ENCODE peak calls at places on chromosomes 16 and 17, in four cellular contexts. T is SJCRH30, V is HepG2, S is right cardiac atrium. X is an unnamed sample.

GRCh38 chr16:23504453-23505179 is 5.7 kb downstream of the GGA2 start:
- DNase-seq in T (peak; percentile 94), V (peak; percentile 58), S (peak; percentile 76), X (peak; percentile 82)

GRCh38 chr16:27879601-27880247 is 183.8 kb downstream of the GSG1L start:
- DNase-seq in T (no peak), S (peak; percentile 67), V (no peak), X (no peak)

GRCh38 chr16:27080870-27081269 is 14.1 kb downstream of the C16orf82 start:
- DNase-seq in V (peak; percentile 43), T (peak; percentile 14), S (no peak), X (no peak)

GRCh38 chr16:67571981-67572431 is 9.7 kb downstream of the CTCF start:
- DNase-seq in T (no peak), S (no peak), V (no peak), X (no peak)

GRCh38 chr17:78678711-78679110 is 101.5 kb upstream of the DNAH17 start:
- DNase-seq in T (no peak), V (no peak), S (no peak), X (no peak)

GRCh38 chr17:51184124-51184523 is 17.9 kb downstream of the NME2 start:
- DNase-seq in V (no peak), T (no peak), S (no peak), X (no peak)

GRCh38 chr16:67146523-67147357 is 4.1 kb downstream of the B3GNT9 start:
- DNase-seq in S (no peak), T (no peak), V (no peak), X (no peak)

GRCh38 chr16:450800-451512 is 25.5 kb downstream of the RAB11FIP3 start:
- DNase-seq in V (peak; percentile 39), T (no peak), S (no peak), X (no peak)

GRCh38 chr16:27670071-27670825 is 120.3 kb downstream of the KATNIP start:
- DNase-seq in V (no peak), T (peak; percentile 89), S (no peak), X (no peak)

GRCh38 chr17:7651097-7651958 is 602 bp downstream of the ATP1B2 start:
- DNase-seq in T (no peak), V (no peak), S (peak; percentile 62), X (no peak)

GRCh38 chr17:75468311-75468754 is 11.9 kb downstream of the TMEM94 start:
- DNase-seq in T (no peak), S (peak; percentile 72), V (peak; percentile 72), X (peak; percentile 89)

GRCh38 chr16:86931410-86931941 is 353.1 kb downstream of the FOXL1 start:
- DNase-seq in V (no peak), T (peak; percentile 30), S (peak; percentile 89), X (peak; percentile 82)

GRCh38 chr16:28167221-28167620 is 44.5 kb downstream of the XPO6 start:
- DNase-seq in S (no peak), V (no peak), T (no peak), X (no peak)

GRCh38 chr17:8121531-8122390 is 2.1 kb downstream of the HES7 start:
- DNase-seq in S (peak; percentile 82), T (peak; percentile 80), V (no peak), X (peak; percentile 80)

DNA sequence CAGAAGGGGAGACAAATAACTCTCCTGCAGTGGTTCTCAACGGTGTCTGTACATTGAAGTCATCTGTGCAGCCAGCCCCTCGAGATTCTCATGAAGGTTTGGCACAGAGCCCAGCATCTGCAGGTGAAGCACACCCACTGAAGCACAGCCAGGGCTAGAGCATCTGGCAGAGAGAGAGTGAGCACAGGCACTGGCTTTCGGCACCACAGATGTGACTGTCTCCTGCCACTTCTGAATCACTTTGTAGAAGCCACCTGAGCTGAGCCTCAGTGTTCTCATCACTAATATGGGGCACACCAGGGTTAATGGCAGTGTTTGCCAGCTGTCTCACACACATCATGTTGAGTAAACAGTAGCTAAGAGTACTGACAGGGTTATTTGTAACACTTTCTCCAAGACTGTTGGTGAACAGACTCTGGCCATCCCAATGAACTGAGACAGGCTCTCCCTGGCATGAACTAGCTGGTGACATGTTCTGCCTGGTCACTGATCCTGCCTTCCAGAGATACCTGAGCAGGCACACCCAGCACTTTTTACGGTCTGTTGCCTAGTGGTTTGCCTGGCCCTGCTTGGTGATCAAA is 10.9 kb downstream of the HSPB9 start:
- DNase-seq in T (peak; percentile 64), S (no peak), V (no peak), X (no peak)
- H3K27ac ChIP-seq in T (no peak overlapping the region), S (peak overlapping the region; percentile 65), V (no peak overlapping the region), X (peak overlapping the region; percentile 80)

DNA sequence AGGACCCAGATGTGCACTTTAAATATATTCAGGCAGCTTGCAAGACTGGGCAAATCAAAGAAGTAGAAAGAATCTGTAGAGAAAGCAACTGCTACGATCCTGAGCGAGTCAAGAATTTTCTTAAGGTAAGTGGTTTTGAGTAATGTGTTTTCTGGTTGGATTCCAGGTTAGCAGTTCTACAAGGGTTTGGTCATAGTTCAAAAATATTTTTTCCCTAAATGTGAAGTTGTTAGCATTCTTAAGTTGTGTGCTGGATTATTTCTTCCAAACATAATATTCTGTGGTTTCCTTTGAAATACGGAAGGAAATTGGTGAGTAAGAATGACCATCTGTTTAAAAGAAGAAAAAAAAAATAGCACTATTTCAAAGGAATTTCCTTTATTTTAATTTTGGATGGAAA is 38.4 kb downstream of the PTRH2 start:
- DNase-seq in T (no peak), V (no peak), S (no peak), X (no peak)
- H3K4me3 ChIP-seq in T (no peak overlapping the region), V (no peak overlapping the region), S (no peak overlapping the region), X (no peak overlapping the region)

GRCh38 chr17:76515291-76515949 is 14.2 kb upstream of the RHBDF2 start:
- DNase-seq in T (no peak), V (no peak), S (peak; percentile 89), X (peak; percentile 91)
- H3K27ac ChIP-seq in T (no peak overlapping the region), V (no peak overlapping the region), S (peak overlapping the region; percentile 90), X (peak overlapping the region; percentile 80)

DNA sequence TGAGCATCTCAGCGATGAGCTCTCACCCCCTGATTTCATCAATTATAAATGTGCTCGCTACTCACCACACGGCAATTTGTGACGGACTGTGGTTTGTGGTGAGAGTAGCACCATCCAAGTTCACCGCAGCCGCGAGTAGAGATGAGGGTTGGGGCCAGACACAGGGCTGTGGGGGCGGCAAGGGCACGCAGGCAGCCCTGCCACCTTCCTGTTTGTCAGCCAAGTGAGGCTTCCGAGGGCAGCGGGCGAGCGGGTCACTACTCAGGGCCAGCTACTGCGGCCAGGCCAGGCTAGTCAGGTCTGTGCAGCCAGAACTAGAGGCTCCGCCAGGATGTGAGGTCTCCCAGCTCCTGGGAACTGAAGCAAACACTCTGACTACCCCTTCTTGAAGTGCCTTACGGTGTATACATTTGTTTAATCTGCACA is 39.6 kb upstream of the MEOX1 start:
- DNase-seq in S (no peak), T (peak; percentile 77), V (no peak), X (no peak)
- H3K4me3 ChIP-seq in S (no peak overlapping the region), T (no peak overlapping the region), V (no peak overlapping the region), X (no peak overlapping the region)